ENCODE peak calls at places on chromosomes 6 and 20, in ten cellular contexts. One of them, this sample, is unnamed.

GRCh38 chr6:44080561-44081521 is 46.4 kb downstream of the MRPL14 start:
- DNase-seq in prostate gland: no peak
- DNase-seq in HepG2: no peak
- DNase-seq in testis: no peak
- DNase-seq in A549: no peak
- DNase-seq in breast epithelium: no peak
- DNase-seq in gastrocnemius medialis: no peak
- DNase-seq in heart left ventricle: no peak
- DNase-seq in IMR-90: no peak
- DNase-seq in H54: no peak
- DNase-seq in this sample: no peak

GRCh38 chr6:28648878-28649375 is 123.2 kb downstream of the GPX5 start:
- DNase-seq in testis: no peak
- DNase-seq in A549: peak; percentile 24
- DNase-seq in prostate gland: no peak
- DNase-seq in gastrocnemius medialis: no peak
- DNase-seq in heart left ventricle: no peak
- DNase-seq in H54: no peak
- DNase-seq in IMR-90: no peak
- DNase-seq in breast epithelium: no peak
- DNase-seq in HepG2: no peak
- DNase-seq in this sample: no peak

GRCh38 chr6:17885079-17885478 is 102.4 kb downstream of the KIF13A start:
- DNase-seq in prostate gland: no peak
- DNase-seq in breast epithelium: no peak
- DNase-seq in testis: no peak
- DNase-seq in IMR-90: peak; percentile 19
- DNase-seq in HepG2: no peak
- DNase-seq in H54: no peak
- DNase-seq in A549: no peak
- DNase-seq in gastrocnemius medialis: no peak
- DNase-seq in heart left ventricle: no peak
- DNase-seq in this sample: peak; percentile 6

GRCh38 chr6:35637911-35638310 is 50.8 kb downstream of the FKBP5 start:
- DNase-seq in breast epithelium: no peak
- DNase-seq in gastrocnemius medialis: no peak
- DNase-seq in IMR-90: no peak
- DNase-seq in H54: no peak
- DNase-seq in A549: no peak
- DNase-seq in testis: no peak
- DNase-seq in heart left ventricle: no peak
- DNase-seq in prostate gland: no peak
- DNase-seq in HepG2: no peak
- DNase-seq in this sample: no peak

GRCh38 chr6:154157082-154157481 is 118.0 kb downstream of the OPRM1 start:
- DNase-seq in IMR-90: no peak
- DNase-seq in heart left ventricle: no peak
- DNase-seq in A549: no peak
- DNase-seq in H54: no peak
- DNase-seq in gastrocnemius medialis: no peak
- DNase-seq in breast epithelium: no peak
- DNase-seq in testis: no peak
- DNase-seq in HepG2: no peak
- DNase-seq in prostate gland: no peak
- DNase-seq in this sample: no peak

GRCh38 chr6:123415844-123416468 is 220.8 kb downstream of the TRDN start:
- DNase-seq in gastrocnemius medialis: peak; percentile 26
- DNase-seq in HepG2: peak; percentile 56
- DNase-seq in A549: peak; percentile 0
- DNase-seq in heart left ventricle: no peak
- DNase-seq in prostate gland: peak; percentile 36
- DNase-seq in IMR-90: peak; percentile 37
- DNase-seq in testis: peak; percentile 89
- DNase-seq in breast epithelium: no peak
- DNase-seq in H54: no peak
- DNase-seq in this sample: peak; percentile 72

GRCh38 chr20:62685781-62686555 is 22.7 kb upstream of the NTSR1 start:
- DNase-seq in breast epithelium: no peak
- DNase-seq in heart left ventricle: no peak
- DNase-seq in gastrocnemius medialis: no peak
- DNase-seq in prostate gland: peak; percentile 32
- DNase-seq in H54: no peak
- DNase-seq in A549: no peak
- DNase-seq in IMR-90: no peak
- DNase-seq in HepG2: peak; percentile 24
- DNase-seq in testis: peak; percentile 33
- DNase-seq in this sample: peak; percentile 22

GRCh38 chr6:75285156-75285639 is 606 bp upstream of the TMEM30A start:
- DNase-seq in prostate gland: no peak
- DNase-seq in breast epithelium: no peak
- DNase-seq in heart left ventricle: no peak
- DNase-seq in HepG2: no peak
- DNase-seq in H54: no peak
- DNase-seq in IMR-90: no peak
- DNase-seq in A549: no peak
- DNase-seq in testis: no peak
- DNase-seq in gastrocnemius medialis: no peak
- DNase-seq in this sample: no peak

GRCh38 chr6:146902846-146903245 is 301.4 kb upstream of the STXBP5 start:
- DNase-seq in prostate gland: no peak
- DNase-seq in H54: no peak
- DNase-seq in A549: no peak
- DNase-seq in gastrocnemius medialis: no peak
- DNase-seq in testis: no peak
- DNase-seq in IMR-90: no peak
- DNase-seq in breast epithelium: no peak
- DNase-seq in heart left ventricle: no peak
- DNase-seq in HepG2: no peak
- DNase-seq in this sample: no peak

GRCh38 chr6:30101423-30101938 is 11.4 kb downstream of the TRIM31 start:
- DNase-seq in HepG2: peak; percentile 29
- DNase-seq in IMR-90: no peak
- DNase-seq in prostate gland: peak; percentile 7
- DNase-seq in gastrocnemius medialis: no peak
- DNase-seq in testis: no peak
- DNase-seq in breast epithelium: no peak
- DNase-seq in heart left ventricle: no peak
- DNase-seq in H54: no peak
- DNase-seq in A549: peak; percentile 3
- DNase-seq in this sample: peak; percentile 19

DNA sequence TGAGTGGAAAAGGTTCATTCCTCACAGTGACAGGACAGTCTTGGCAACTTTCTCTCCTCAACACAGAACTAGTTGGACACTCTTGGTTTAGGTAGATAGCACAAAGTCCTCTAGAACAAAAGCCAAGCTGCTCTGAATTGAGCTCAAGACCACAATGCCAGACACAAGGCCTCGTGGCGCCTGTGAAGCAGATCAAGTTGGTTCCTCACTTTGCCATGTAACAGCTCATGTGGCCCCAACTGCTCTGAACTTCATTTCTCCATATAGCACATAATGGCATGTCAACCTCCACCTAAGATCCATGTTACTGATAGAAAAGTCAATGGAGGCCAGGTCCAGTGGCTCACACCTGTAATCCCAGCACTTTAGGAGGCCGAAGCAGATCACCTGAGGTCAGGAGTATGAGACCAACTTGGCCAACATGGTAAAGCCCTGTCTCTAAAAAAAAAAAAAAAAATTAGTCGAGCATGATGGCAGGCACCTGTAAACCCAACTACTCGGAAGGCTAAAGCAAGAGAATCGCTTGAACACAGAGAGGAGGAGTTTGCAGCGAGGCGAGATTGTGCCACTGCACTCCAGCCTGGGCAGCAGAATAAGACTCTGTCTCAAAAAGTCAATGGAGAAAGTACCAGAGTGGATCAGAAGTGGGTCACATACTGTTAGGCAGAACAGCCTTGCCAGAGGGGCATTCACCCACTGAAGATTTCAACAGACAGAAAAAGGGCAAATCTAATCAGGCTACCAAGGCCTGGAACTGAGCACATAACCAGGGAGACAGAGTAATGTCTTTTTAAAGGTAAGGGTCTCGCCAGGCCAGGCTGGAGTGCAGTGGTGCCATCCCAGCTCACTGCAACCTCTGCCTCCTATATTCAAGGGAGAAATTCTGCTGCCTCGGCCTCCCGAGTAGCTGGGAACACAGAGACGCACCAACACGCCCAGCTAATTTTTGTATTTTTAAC is 21.2 kb downstream of the ROMO1 start:
- DNase-seq in HepG2: no peak
- DNase-seq in testis: no peak
- DNase-seq in gastrocnemius medialis: no peak
- DNase-seq in heart left ventricle: no peak
- DNase-seq in breast epithelium: no peak
- DNase-seq in prostate gland: no peak
- DNase-seq in IMR-90: no peak
- DNase-seq in A549: no peak
- DNase-seq in H54: no peak
- DNase-seq in this sample: no peak
- TF ChIP-seq POLR2A in HepG2: peak; percentile 32
- TF ChIP-seq POLR2A in testis: no peak
- TF ChIP-seq POLR2A in gastrocnemius medialis: no peak
- TF ChIP-seq POLR2A in heart left ventricle: no peak
- TF ChIP-seq POLR2A in breast epithelium: no peak
- TF ChIP-seq POLR2A in prostate gland: no peak
- TF ChIP-seq POLR2A in IMR-90: no peak
- TF ChIP-seq POLR2A in A549: no peak
- TF ChIP-seq POLR2A in H54: no peak
- TF ChIP-seq POLR2A in this sample: no peak

GRCh38 chr6:82022614-82023102 is 224.9 kb downstream of the IBTK start:
- DNase-seq in HepG2: peak; percentile 39
- DNase-seq in prostate gland: no peak
- DNase-seq in breast epithelium: no peak
- DNase-seq in heart left ventricle: no peak
- DNase-seq in gastrocnemius medialis: no peak
- DNase-seq in IMR-90: peak; percentile 84
- DNase-seq in A549: no peak
- DNase-seq in H54: no peak
- DNase-seq in testis: no peak
- DNase-seq in this sample: no peak
- TF ChIP-seq POLR2A in HepG2: no peak
- TF ChIP-seq POLR2A in prostate gland: no peak
- TF ChIP-seq POLR2A in breast epithelium: no peak
- TF ChIP-seq POLR2A in heart left ventricle: no peak
- TF ChIP-seq POLR2A in gastrocnemius medialis: no peak
- TF ChIP-seq POLR2A in IMR-90: no peak
- TF ChIP-seq POLR2A in A549: no peak
- TF ChIP-seq POLR2A in H54: no peak
- TF ChIP-seq POLR2A in testis: no peak
- TF ChIP-seq POLR2A in this sample: no peak

DNA sequence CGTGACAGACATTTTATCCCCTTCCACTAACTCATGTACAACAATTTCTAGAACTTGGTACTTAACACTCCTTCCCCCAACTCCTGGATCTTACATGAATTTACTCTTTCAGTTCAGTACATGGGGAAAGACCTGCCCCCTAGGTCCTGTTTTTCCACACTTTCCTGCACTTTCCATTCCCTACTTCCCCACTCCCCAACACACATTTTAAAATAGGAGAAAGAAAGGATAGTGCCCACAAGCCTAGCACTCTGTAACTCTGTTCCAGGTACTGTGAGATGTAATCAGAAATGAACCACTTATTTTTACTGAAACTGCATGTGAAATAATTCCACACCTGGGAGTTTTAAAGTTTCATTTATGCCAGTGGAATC is 1.4 kb downstream of the ADGRG6 start:
- DNase-seq in IMR-90: peak; percentile 14
- DNase-seq in H54: no peak
- DNase-seq in HepG2: peak; percentile 35
- DNase-seq in testis: no peak
- DNase-seq in gastrocnemius medialis: no peak
- DNase-seq in prostate gland: no peak
- DNase-seq in heart left ventricle: no peak
- DNase-seq in A549: no peak
- DNase-seq in breast epithelium: no peak
- DNase-seq in this sample: no peak
- TF ChIP-seq POLR2A in IMR-90: no peak
- TF ChIP-seq POLR2A in H54: no peak
- TF ChIP-seq POLR2A in HepG2: no peak
- TF ChIP-seq POLR2A in testis: no peak
- TF ChIP-seq POLR2A in gastrocnemius medialis: no peak
- TF ChIP-seq POLR2A in prostate gland: no peak
- TF ChIP-seq POLR2A in heart left ventricle: no peak
- TF ChIP-seq POLR2A in A549: no peak
- TF ChIP-seq POLR2A in breast epithelium: no peak
- TF ChIP-seq POLR2A in this sample: no peak

GRCh38 chr6:84908304-84908904 is 144.0 kb upstream of the TBX18 start:
- DNase-seq in IMR-90: no peak
- DNase-seq in HepG2: no peak
- DNase-seq in heart left ventricle: no peak
- DNase-seq in testis: no peak
- DNase-seq in H54: no peak
- DNase-seq in prostate gland: no peak
- DNase-seq in breast epithelium: no peak
- DNase-seq in gastrocnemius medialis: no peak
- DNase-seq in A549: no peak
- DNase-seq in this sample: no peak

GRCh38 chr6:84902354-84902928 is 138.0 kb upstream of the TBX18 start:
- DNase-seq in prostate gland: no peak
- DNase-seq in breast epithelium: no peak
- DNase-seq in testis: no peak
- DNase-seq in HepG2: no peak
- DNase-seq in heart left ventricle: no peak
- DNase-seq in H54: no peak
- DNase-seq in IMR-90: no peak
- DNase-seq in A549: no peak
- DNase-seq in gastrocnemius medialis: no peak
- DNase-seq in this sample: no peak

GRCh38 chr6:84910881-84911607 is 146.6 kb upstream of the TBX18 start:
- DNase-seq in A549: no peak
- DNase-seq in gastrocnemius medialis: no peak
- DNase-seq in IMR-90: no peak
- DNase-seq in breast epithelium: no peak
- DNase-seq in H54: no peak
- DNase-seq in testis: no peak
- DNase-seq in HepG2: peak; percentile 12
- DNase-seq in heart left ventricle: no peak
- DNase-seq in prostate gland: no peak
- DNase-seq in this sample: no peak

DNA sequence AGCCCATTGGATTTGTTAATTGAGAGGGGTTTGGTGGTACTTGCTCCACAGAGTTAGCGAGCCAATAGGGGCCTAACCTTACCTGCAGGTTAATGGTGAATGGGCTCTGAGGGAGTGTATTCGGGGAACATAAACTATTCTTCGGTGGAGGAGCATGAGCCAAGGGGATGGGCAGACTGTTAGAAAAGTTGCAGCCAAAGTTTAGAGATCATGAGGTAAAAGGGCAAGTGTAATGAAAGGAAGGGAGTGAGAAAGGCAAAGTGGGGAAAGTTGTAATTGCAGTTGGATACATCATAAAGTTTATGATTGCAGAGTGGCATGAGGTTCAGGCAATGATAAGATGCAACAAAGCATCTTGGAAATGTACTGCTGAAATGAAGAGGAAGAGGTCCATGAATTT is 142.1 kb upstream of the TBX18 start:
- DNase-seq in gastrocnemius medialis: no peak
- DNase-seq in A549: no peak
- DNase-seq in prostate gland: no peak
- DNase-seq in IMR-90: no peak
- DNase-seq in H54: no peak
- DNase-seq in breast epithelium: no peak
- DNase-seq in heart left ventricle: no peak
- DNase-seq in HepG2: no peak
- DNase-seq in testis: no peak
- DNase-seq in this sample: no peak
- TF ChIP-seq POLR2A in gastrocnemius medialis: no peak
- TF ChIP-seq POLR2A in A549: no peak
- TF ChIP-seq POLR2A in prostate gland: no peak
- TF ChIP-seq POLR2A in IMR-90: no peak
- TF ChIP-seq POLR2A in H54: no peak
- TF ChIP-seq POLR2A in breast epithelium: no peak
- TF ChIP-seq POLR2A in heart left ventricle: no peak
- TF ChIP-seq POLR2A in HepG2: no peak
- TF ChIP-seq POLR2A in testis: no peak
- TF ChIP-seq POLR2A in this sample: no peak

This sample was measured in erythroblast.